ENCODE peak calls at places on chromosomes 12 and 14, in eight cellular contexts. One of them, this sample, is unnamed.

GRCh38 chr12:68482014-68482413 is 128.7 kb upstream of the RAP1B start:
- DNase-seq in endothelial cell of umbilical vein: no peak
- DNase-seq in uterus: no peak
- DNase-seq in esophagus squamous epithelium: no peak
- DNase-seq in body of pancreas: no peak
- DNase-seq in sigmoid colon: no peak
- DNase-seq in transverse colon: no peak
- DNase-seq in GM12891: no peak
- DNase-seq in this sample: no peak

GRCh38 chr12:99259040-99259934 is 388.3 kb upstream of the GARIN6 start:
- DNase-seq in endothelial cell of umbilical vein: no peak
- DNase-seq in uterus: no peak
- DNase-seq in esophagus squamous epithelium: no peak
- DNase-seq in body of pancreas: no peak
- DNase-seq in sigmoid colon: no peak
- DNase-seq in transverse colon: no peak
- DNase-seq in GM12891: no peak
- DNase-seq in this sample: no peak

GRCh38 chr12:56150563-56150962 is 1.8 kb upstream of the MYL6B start:
- DNase-seq in endothelial cell of umbilical vein: peak; percentile 44
- DNase-seq in uterus: no peak
- DNase-seq in esophagus squamous epithelium: no peak
- DNase-seq in body of pancreas: no peak
- DNase-seq in sigmoid colon: no peak
- DNase-seq in transverse colon: no peak
- DNase-seq in GM12891: no peak
- DNase-seq in this sample: no peak

GRCh38 chr14:26286066-26286791 is 311.6 kb downstream of the NOVA1 start:
- DNase-seq in endothelial cell of umbilical vein: peak; percentile 5
- DNase-seq in uterus: no peak
- DNase-seq in esophagus squamous epithelium: no peak
- DNase-seq in body of pancreas: no peak
- DNase-seq in sigmoid colon: no peak
- DNase-seq in transverse colon: no peak
- DNase-seq in GM12891: no peak
- DNase-seq in this sample: no peak

GRCh38 chr12:75774309-75775052 is 257.1 kb downstream of the PHLDA1 start:
- DNase-seq in endothelial cell of umbilical vein: no peak
- DNase-seq in uterus: no peak
- DNase-seq in esophagus squamous epithelium: no peak
- DNase-seq in body of pancreas: no peak
- DNase-seq in sigmoid colon: no peak
- DNase-seq in transverse colon: no peak
- DNase-seq in GM12891: no peak
- DNase-seq in this sample: no peak

GRCh38 chr12:115407036-115407435 is 723.1 kb upstream of the TBX3 start:
- DNase-seq in endothelial cell of umbilical vein: no peak
- DNase-seq in uterus: no peak
- DNase-seq in esophagus squamous epithelium: no peak
- DNase-seq in body of pancreas: no peak
- DNase-seq in sigmoid colon: no peak
- DNase-seq in transverse colon: no peak
- DNase-seq in GM12891: no peak
- DNase-seq in this sample: no peak

GRCh38 chr12:69167648-69168165 is 71.7 kb upstream of the CPSF6 start:
- DNase-seq in endothelial cell of umbilical vein: no peak
- DNase-seq in uterus: no peak
- DNase-seq in esophagus squamous epithelium: no peak
- DNase-seq in body of pancreas: no peak
- DNase-seq in sigmoid colon: no peak
- DNase-seq in transverse colon: no peak
- DNase-seq in GM12891: no peak
- DNase-seq in this sample: no peak

GRCh38 chr12:79344855-79345840 is 345.6 kb downstream of the PAWR start:
- DNase-seq in endothelial cell of umbilical vein: peak; percentile 54
- DNase-seq in uterus: no peak
- DNase-seq in esophagus squamous epithelium: no peak
- DNase-seq in body of pancreas: peak; percentile 27
- DNase-seq in sigmoid colon: no peak
- DNase-seq in transverse colon: peak; percentile 41
- DNase-seq in GM12891: no peak
- DNase-seq in this sample: no peak

GRCh38 chr12:120563495-120563894 is 17.7 kb downstream of the POP5 start:
- DNase-seq in endothelial cell of umbilical vein: no peak
- DNase-seq in uterus: no peak
- DNase-seq in esophagus squamous epithelium: no peak
- DNase-seq in body of pancreas: no peak
- DNase-seq in sigmoid colon: peak; percentile 56
- DNase-seq in transverse colon: no peak
- DNase-seq in GM12891: no peak
- DNase-seq in this sample: no peak

GRCh38 chr14:65079788-65080187 is 22.5 kb downstream of the MAX start:
- DNase-seq in endothelial cell of umbilical vein: peak; percentile 40
- DNase-seq in uterus: no peak
- DNase-seq in esophagus squamous epithelium: no peak
- DNase-seq in body of pancreas: no peak
- DNase-seq in sigmoid colon: no peak
- DNase-seq in transverse colon: no peak
- DNase-seq in GM12891: no peak
- DNase-seq in this sample: no peak

GRCh38 chr14:96307434-96307833 is 51.4 kb downstream of the BDKRB1 start:
- DNase-seq in endothelial cell of umbilical vein: no peak
- DNase-seq in uterus: no peak
- DNase-seq in esophagus squamous epithelium: no peak
- DNase-seq in body of pancreas: no peak
- DNase-seq in sigmoid colon: no peak
- DNase-seq in transverse colon: no peak
- DNase-seq in GM12891: no peak
- DNase-seq in this sample: no peak

GRCh38 chr12:14572401-14572800 is 4.7 kb upstream of the PLBD1 start:
- DNase-seq in endothelial cell of umbilical vein: no peak
- DNase-seq in uterus: no peak
- DNase-seq in esophagus squamous epithelium: no peak
- DNase-seq in body of pancreas: no peak
- DNase-seq in sigmoid colon: no peak
- DNase-seq in transverse colon: no peak
- DNase-seq in GM12891: no peak
- DNase-seq in this sample: no peak

DNA sequence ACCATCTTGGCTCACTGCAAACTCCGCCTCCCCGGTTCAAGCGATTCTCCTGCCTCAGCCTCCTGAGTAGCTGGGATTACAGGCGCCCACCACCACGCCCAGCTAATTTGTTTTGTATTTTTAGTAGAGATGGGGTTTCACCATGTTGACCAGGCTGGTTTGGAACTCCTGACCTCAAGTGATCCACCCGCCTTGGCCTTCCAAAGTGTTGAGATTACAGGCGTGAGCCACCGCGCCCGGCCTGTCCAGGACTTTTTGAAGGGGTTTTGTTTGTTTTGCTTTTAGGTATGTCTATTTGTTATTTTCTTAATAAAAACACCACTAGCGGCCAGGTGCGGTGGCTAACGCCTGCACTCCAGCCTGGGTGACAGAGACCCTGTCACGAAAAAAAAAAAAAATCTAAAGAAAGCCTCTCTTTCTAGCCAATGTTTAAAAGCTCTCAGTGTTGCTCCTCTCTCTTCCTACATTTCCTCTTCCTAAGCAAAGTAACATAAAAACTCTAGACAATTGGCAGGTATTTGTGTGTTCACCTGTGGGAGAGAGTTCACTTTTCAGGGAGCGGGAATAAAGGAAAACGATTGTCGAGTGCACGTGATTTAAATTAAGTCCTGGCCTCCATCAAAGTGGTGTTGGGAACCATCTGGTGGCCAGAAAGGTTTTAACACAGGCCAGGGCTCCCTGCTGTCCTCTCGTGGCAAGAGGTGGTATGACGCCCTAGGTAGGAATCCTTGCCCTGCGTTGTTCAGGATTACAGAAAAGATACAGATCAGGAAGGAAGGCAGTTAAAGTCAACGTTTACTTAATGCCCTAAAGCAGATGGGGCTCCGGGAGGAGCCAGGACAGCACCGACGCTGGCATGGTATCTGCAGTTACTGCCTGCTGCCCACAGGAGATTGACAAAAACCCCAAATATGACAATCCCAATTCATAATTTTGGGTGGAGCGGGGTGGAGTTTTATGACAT is 36.2 kb upstream of the ATP23 start:
- DNase-seq in endothelial cell of umbilical vein: peak; percentile 92
- DNase-seq in uterus: peak; percentile 89
- DNase-seq in esophagus squamous epithelium: peak; percentile 9
- DNase-seq in body of pancreas: peak; percentile 91
- DNase-seq in sigmoid colon: peak; percentile 94
- DNase-seq in transverse colon: peak; percentile 94
- DNase-seq in GM12891: no peak
- DNase-seq in this sample: peak; percentile 77
- TF ChIP-seq POLR2A in endothelial cell of umbilical vein: no peak
- TF ChIP-seq POLR2A in uterus: no peak
- TF ChIP-seq POLR2A in esophagus squamous epithelium: no peak
- TF ChIP-seq POLR2A in body of pancreas: no peak
- TF ChIP-seq POLR2A in sigmoid colon: no peak
- TF ChIP-seq POLR2A in transverse colon: no peak
- TF ChIP-seq POLR2A in GM12891: no peak
- TF ChIP-seq POLR2A in this sample: no peak

DNA sequence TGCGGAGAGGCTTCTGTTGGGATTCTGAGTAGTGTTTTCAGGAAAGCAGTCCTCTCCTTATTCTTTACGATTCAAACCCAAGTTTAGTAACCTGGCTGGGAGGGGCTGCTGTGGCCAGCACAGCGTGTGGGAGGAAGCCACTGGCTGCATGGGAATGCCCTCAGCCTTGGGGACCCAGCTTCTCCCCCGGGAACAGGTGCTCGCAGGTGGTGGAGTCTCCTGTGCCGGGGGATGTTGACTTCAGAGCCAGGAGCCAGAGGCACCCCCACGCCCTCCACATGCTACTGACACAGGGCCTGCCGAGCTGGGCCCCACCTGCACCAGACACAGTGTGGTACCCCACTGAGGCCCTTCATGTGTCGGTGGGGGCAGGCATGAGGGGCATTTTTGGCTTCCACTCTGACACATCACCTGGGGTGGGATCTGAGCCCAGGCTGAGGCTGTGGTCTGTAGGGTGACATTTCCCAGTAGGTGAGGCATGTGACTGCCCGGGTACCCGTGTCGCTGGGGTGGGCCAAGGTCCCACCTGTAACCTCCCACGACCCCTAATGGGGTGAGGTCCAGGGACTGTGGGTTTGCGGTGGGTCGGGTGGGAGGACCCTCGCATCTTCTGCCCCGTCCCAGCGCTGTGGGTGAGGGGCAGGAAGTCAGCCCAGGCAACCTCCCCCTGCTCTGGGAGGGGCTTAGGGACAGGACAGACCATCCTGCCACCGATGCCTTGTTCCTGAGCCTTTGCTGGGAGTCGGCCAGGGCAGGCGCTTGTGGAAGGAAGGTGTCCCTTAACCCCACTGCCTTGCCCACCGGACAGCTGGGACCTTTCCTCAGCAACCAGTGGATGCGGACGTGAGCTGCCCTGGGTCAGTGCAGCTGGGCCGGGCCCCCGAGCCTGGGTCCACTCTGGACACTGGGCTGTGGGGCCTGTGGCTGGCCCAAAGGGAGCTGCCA is 26.5 kb downstream of the MTA1 start:
- DNase-seq in endothelial cell of umbilical vein: no peak
- DNase-seq in uterus: no peak
- DNase-seq in esophagus squamous epithelium: no peak
- DNase-seq in body of pancreas: no peak
- DNase-seq in sigmoid colon: no peak
- DNase-seq in transverse colon: no peak
- DNase-seq in GM12891: no peak
- DNase-seq in this sample: no peak
- TF ChIP-seq POLR2A in endothelial cell of umbilical vein: no peak
- TF ChIP-seq POLR2A in uterus: no peak
- TF ChIP-seq POLR2A in esophagus squamous epithelium: no peak
- TF ChIP-seq POLR2A in body of pancreas: no peak
- TF ChIP-seq POLR2A in sigmoid colon: no peak
- TF ChIP-seq POLR2A in transverse colon: no peak
- TF ChIP-seq POLR2A in GM12891: no peak
- TF ChIP-seq POLR2A in this sample: no peak

GRCh38 chr14:72962829-72963312 is 36.6 kb downstream of the DCAF4 start:
- DNase-seq in endothelial cell of umbilical vein: peak; percentile 27
- DNase-seq in uterus: no peak
- DNase-seq in esophagus squamous epithelium: no peak
- DNase-seq in body of pancreas: no peak
- DNase-seq in sigmoid colon: no peak
- DNase-seq in transverse colon: peak; percentile 12
- DNase-seq in GM12891: no peak
- DNase-seq in this sample: no peak
- TF ChIP-seq POLR2A in endothelial cell of umbilical vein: no peak
- TF ChIP-seq POLR2A in uterus: no peak
- TF ChIP-seq POLR2A in esophagus squamous epithelium: no peak
- TF ChIP-seq POLR2A in body of pancreas: no peak
- TF ChIP-seq POLR2A in sigmoid colon: no peak
- TF ChIP-seq POLR2A in transverse colon: no peak
- TF ChIP-seq POLR2A in GM12891: no peak
- TF ChIP-seq POLR2A in this sample: no peak

DNA sequence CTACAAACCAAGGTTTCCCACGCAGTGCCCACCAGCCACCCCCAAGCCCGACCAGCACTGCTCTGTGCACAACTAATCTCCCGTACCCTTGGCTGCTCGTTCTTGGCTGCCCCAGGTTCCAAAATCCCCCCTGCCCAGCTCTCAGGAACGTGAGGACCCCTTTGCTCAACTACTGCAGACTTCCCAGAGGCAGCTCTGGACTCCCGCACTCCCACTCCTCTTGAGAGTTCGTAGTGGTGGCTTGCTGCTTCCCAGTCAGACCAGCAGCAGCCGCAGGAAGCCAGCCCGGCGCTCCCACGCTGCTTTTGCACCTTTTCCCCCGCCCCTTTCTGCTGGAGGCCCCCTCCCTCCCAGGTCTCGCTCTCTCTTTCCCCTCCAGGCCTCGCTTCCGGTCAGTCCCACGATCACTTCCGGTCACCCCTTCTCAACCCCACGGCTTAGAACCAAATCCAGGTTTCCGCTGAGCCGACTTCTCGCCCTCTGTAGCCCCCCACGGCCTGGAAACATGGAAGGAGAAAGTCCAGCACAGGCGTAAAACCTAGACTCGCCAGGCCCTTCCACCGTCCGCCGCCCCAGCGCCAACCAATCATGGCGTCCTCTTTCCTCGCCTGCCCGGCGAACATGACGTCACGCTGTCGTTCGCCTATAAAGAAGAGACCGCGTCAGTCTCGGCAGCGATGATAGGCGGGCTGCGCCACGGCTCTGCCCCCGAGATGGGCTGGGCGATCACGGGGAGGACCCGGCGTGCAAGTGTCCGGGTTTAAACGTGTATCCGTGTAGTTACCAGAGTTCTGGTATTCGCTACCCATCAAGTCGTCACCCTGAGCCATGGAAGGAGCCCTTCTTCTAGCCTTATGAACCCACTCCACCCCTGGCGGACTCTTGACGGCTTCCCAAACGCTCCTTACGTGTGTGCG is at the start of gene TFCP2:
- DNase-seq in endothelial cell of umbilical vein: peak; percentile 97
- DNase-seq in uterus: peak; percentile 95
- DNase-seq in esophagus squamous epithelium: peak; percentile 80
- DNase-seq in body of pancreas: peak; percentile 97
- DNase-seq in sigmoid colon: peak; percentile 99
- DNase-seq in transverse colon: peak; percentile 97
- DNase-seq in GM12891: peak; percentile 87
- DNase-seq in this sample: peak; percentile 97
- TF ChIP-seq POLR2A in endothelial cell of umbilical vein: peak; percentile 36
- TF ChIP-seq POLR2A in uterus: peak; percentile 70
- TF ChIP-seq POLR2A in esophagus squamous epithelium: no peak
- TF ChIP-seq POLR2A in body of pancreas: peak; percentile 30
- TF ChIP-seq POLR2A in sigmoid colon: peak; percentile 62
- TF ChIP-seq POLR2A in transverse colon: peak; percentile 78
- TF ChIP-seq POLR2A in GM12891: peak; percentile 82
- TF ChIP-seq POLR2A in this sample: peak; percentile 78

This sample was measured in Peyer's patch.